ENCODE peak calls at places on chromosomes 3 and 15, in five cellular contexts. N, Q, K, W and O are unnamed samples.

GRCh38 chr15:63462053-63462452 is 42.3 kb upstream of the USP3 start:
- DNase-seq in N (no peak), Q (no peak), K (no peak), W (no peak), O (no peak)

GRCh38 chr3:197501879-197502620 is 53.7 kb downstream of the BDH1 start:
- DNase-seq in N (no peak), Q (no peak), K (no peak), W (no peak), O (no peak)

GRCh38 chr3:158520433-158520832 is 50.6 kb upstream of the MLF1 start:
- DNase-seq in N (no peak), Q (no peak), K (no peak), W (no peak), O (no peak)

GRCh38 chr15:74326759-74327158 is 40.7 kb downstream of the CYP11A1 start:
- DNase-seq in N (no peak), Q (no peak), K (no peak), W (no peak), O (no peak)

GRCh38 chr3:194884649-194885315 is 199.1 kb downstream of the FAM43A start:
- DNase-seq in N (no peak), Q (no peak), K (no peak), W (no peak), O (no peak)

GRCh38 chr3:29012011-29012410 is 268.9 kb upstream of the RBMS3 start:
- DNase-seq in N (no peak), Q (no peak), K (no peak), W (no peak), O (no peak)

GRCh38 chr15:74422723-74423442 is 10.9 kb downstream of the SEMA7A start:
- DNase-seq in N (no peak), Q (no peak), K (no peak), W (no peak), O (peak; percentile 67)

GRCh38 chr15:62647195-62647865 is 395.2 kb upstream of the TPM1 start:
- DNase-seq in N (no peak), Q (no peak), K (no peak), W (peak; percentile 74), O (peak; percentile 52)